ENCODE peak calls at places on chromosomes 6 and 20, in five cellular contexts. M is left ventricle myocardium inferior, X is MCF 10A, J is HFFc6, E is right atrium auricular region. F is an unnamed sample.

GRCh38 chr6:134722996-134723871 is 226.7 kb downstream of the ALDH8A1 start:
- DNase-seq in M (no peak), X (no peak), J (peak; percentile 32), E (no peak), F (no peak)

GRCh38 chr20:34524426-34524825 is 8.2 kb downstream of the DYNLRB1 start:
- DNase-seq in M (no peak), X (no peak), J (no peak), E (peak; percentile 32), F (no peak)

GRCh38 chr6:55528624-55529023 is 50.4 kb downstream of the HMGCLL1 start:
- DNase-seq in M (no peak), X (peak; percentile 45), J (peak; percentile 2), E (no peak), F (no peak)

GRCh38 chr20:36147707-36148106 is 6.8 kb upstream of the EPB41L1 start:
- DNase-seq in M (no peak), X (no peak), J (no peak), E (no peak), F (no peak)

GRCh38 chr20:2283706-2284423 is 11.9 kb upstream of the TGM3 start:
- DNase-seq in M (no peak), X (peak; percentile 74), J (peak; percentile 31), E (no peak), F (no peak)

GRCh38 chr20:17910828-17911294 is 57.7 kb downstream of the SNX5 start:
- DNase-seq in M (peak; percentile 27), X (peak; percentile 66), J (peak; percentile 90), E (peak; percentile 84), F (no peak)

GRCh38 chr20:10633708-10634107 is 40.1 kb downstream of the JAG1 start:
- DNase-seq in M (no peak), X (no peak), J (no peak), E (no peak), F (no peak)

GRCh38 chr6:105211831-105212230 is 32.0 kb upstream of the POPDC3 start:
- DNase-seq in M (no peak), X (peak; percentile 27), J (no peak), E (no peak), F (no peak)

GRCh38 chr20:13995086-13995665 is at the start of gene MACROD2:
- DNase-seq in M (peak; percentile 82), X (peak; percentile 97), J (peak; percentile 79), E (peak; percentile 84), F (peak; percentile 99)

GRCh38 chr6:41663558-41663957 is 25.3 kb downstream of the MDFI start:
- DNase-seq in M (no peak), X (no peak), J (no peak), E (no peak), F (no peak)

GRCh38 chr6:168314948-168315347 is 4.6 kb downstream of the DACT2 start:
- DNase-seq in M (no peak), X (peak; percentile 72), J (no peak), E (no peak), F (no peak)

GRCh38 chr20:8212286-8212685 is 80.2 kb downstream of the PLCB1 start:
- DNase-seq in M (no peak), X (no peak), J (peak; percentile 41), E (no peak), F (no peak)

GRCh38 chr20:53321596-53321995 is 272.0 kb downstream of the ZNF217 start:
- DNase-seq in M (no peak), X (no peak), J (no peak), E (no peak), F (no peak)

GRCh38 chr20:51160011-51160410 is 137.1 kb upstream of the KCNG1 start:
- DNase-seq in M (no peak), X (no peak), J (no peak), E (no peak), F (no peak)

GRCh38 chr20:6769953-6770831 is 2.7 kb downstream of the BMP2 start:
- DNase-seq in M (peak; percentile 25), X (no peak), J (no peak), E (no peak), F (peak; percentile 30)

GRCh38 chr6:142874676-142875075 is 70.3 kb downstream of the HIVEP2 start:
- DNase-seq in M (no peak), X (no peak), J (no peak), E (no peak), F (no peak)

GRCh38 chr6:124076336-124077048 is 272.8 kb downstream of the NKAIN2 start:
- DNase-seq in M (no peak), X (no peak), J (no peak), E (no peak), F (no peak)

GRCh38 chr20:37873909-37874308 is 29.0 kb upstream of the VSTM2L start:
- DNase-seq in M (no peak), X (no peak), J (no peak), E (no peak), F (no peak)

GRCh38 chr6:107743311-107743710 is 80.8 kb downstream of the SCML4 start:
- DNase-seq in M (no peak), X (no peak), J (no peak), E (no peak), F (no peak)

GRCh38 chr6:112956696-112957525 is 609.8 kb downstream of the RFPL4B start:
- DNase-seq in M (no peak), X (peak; percentile 78), J (peak; percentile 37), E (no peak), F (no peak)

GRCh38 chr6:54244430-54244829 is 63.8 kb upstream of the TINAG start:
- DNase-seq in M (no peak), X (peak; percentile 40), J (peak; percentile 24), E (no peak), F (no peak)

GRCh38 chr6:958531-958930 is 265.6 kb upstream of the EXOC2 start:
- DNase-seq in M (no peak), X (peak; percentile 39), J (peak; percentile 95), E (no peak), F (no peak)

GRCh38 chr6:157533397-157533814 is 152.4 kb downstream of the ZDHHC14 start:
- DNase-seq in M (no peak), X (no peak), J (no peak), E (no peak), F (no peak)

GRCh38 chr6:161061576-161061975 is 70.0 kb downstream of the MAP3K4 start:
- DNase-seq in M (no peak), X (no peak), J (no peak), E (no peak), F (no peak)

GRCh38 chr6:127637830-127638229 is 60.9 kb downstream of the C6orf58 start:
- DNase-seq in M (no peak), X (peak; percentile 5), J (no peak), E (no peak), F (no peak)

GRCh38 chr6:125743604-125744003 is 5.8 kb upstream of the HEY2 start:
- DNase-seq in M (no peak), X (no peak), J (no peak), E (no peak), F (no peak)

GRCh38 chr6:7419065-7419464 is 29.5 kb downstream of the RIOK1 start:
- DNase-seq in M (no peak), X (no peak), J (peak; percentile 13), E (no peak), F (no peak)

GRCh38 chr6:130973521-130974277 is 89.3 kb downstream of the EPB41L2 start:
- DNase-seq in M (no peak), X (no peak), J (no peak), E (no peak), F (no peak)

DNA sequence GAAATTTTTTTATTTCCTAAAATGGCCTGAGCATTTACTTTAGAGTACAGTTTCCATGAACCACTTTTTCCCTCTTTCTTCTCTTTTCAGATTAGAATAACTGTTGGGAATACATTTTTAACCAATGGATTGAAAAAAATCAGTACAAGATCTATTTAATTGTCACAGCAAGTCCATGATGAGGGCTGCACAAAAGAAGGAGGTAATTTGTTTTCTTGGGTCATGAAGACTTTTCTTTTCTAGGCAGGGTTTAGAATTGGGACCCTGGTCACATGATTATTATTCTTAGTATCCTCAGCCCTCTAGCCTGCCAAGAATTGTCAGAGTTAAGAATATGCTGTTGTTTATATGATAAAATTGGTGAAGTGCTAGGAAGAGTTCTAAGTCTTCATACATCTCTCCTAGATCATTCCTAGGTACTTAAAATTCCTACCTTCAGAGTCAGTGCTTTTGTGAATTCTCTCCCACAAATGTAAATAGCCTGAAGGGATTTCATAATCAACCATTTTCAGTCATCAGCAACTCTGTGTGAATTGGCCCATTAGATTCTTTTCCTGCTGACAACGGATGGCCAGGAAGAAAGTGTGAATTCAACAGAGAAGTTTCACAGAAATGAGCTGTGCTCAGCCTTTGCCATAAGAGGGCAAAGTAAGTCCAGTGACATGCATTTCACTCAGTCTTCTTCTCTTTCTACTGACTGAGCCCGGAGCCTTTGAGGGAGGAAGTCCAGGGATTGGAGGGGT is 32.4 kb upstream of the TPBG start:
- DNase-seq in M (no peak), X (peak; percentile 94), J (peak; percentile 72), E (no peak), F (no peak)
- TF ChIP-seq CTCF in M (no peak), X (peak; percentile 38), J (peak; percentile 53), E (no peak), F (peak; percentile 12)

GRCh38 chr6:12509060-12509459 is 207.5 kb upstream of the PHACTR1 start:
- DNase-seq in M (no peak), X (no peak), J (no peak), E (no peak), F (no peak)

GRCh38 chr6:12508553-12508952 is 208.0 kb upstream of the PHACTR1 start:
- DNase-seq in M (no peak), X (no peak), J (no peak), E (no peak), F (no peak)

GRCh38 chr6:12507641-12508040 is 208.9 kb upstream of the PHACTR1 start:
- DNase-seq in M (no peak), X (no peak), J (no peak), E (no peak), F (no peak)

GRCh38 chr6:12506211-12506610 is 210.4 kb upstream of the PHACTR1 start:
- DNase-seq in M (no peak), X (no peak), J (no peak), E (no peak), F (no peak)

GRCh38 chr6:12504325-12504966 is 212.1 kb upstream of the PHACTR1 start:
- DNase-seq in M (no peak), X (peak; percentile 61), J (peak; percentile 34), E (no peak), F (no peak)
- TF ChIP-seq CTCF in M (peak; percentile 37), X (peak; percentile 55), J (peak; percentile 80), E (no peak), F (peak; percentile 45)

GRCh38 chr6:45086685-45087084 is 241.4 kb upstream of the RUNX2 start:
- DNase-seq in M (no peak), X (no peak), J (no peak), E (no peak), F (no peak)
- TF ChIP-seq CTCF in M (no peak), X (peak; percentile 17), J (peak; percentile 71), E (no peak), F (no peak)

GRCh38 chr6:11469684-11470083 is 67.9 kb upstream of the TMEM170B start:
- DNase-seq in M (no peak), X (no peak), J (no peak), E (no peak), F (no peak)

GRCh38 chr6:11473008-11473740 is 64.4 kb upstream of the TMEM170B start:
- DNase-seq in M (no peak), X (no peak), J (no peak), E (no peak), F (no peak)

GRCh38 chr6:11471261-11471660 is 66.3 kb upstream of the TMEM170B start:
- DNase-seq in M (no peak), X (no peak), J (no peak), E (no peak), F (no peak)

GRCh38 chr6:11462742-11463414 is 74.7 kb upstream of the TMEM170B start:
- DNase-seq in M (no peak), X (peak; percentile 39), J (no peak), E (no peak), F (no peak)

GRCh38 chr6:11467364-11467763 is 70.2 kb upstream of the TMEM170B start:
- DNase-seq in M (no peak), X (no peak), J (no peak), E (no peak), F (no peak)
- TF ChIP-seq CTCF in M (no peak), X (no peak), J (no peak), E (no peak), F (no peak)